ENCODE peak calls at places on chromosomes 6 and 20, in five cellular contexts. B is activated T-cell treated with anti-CD3 and anti-CD28 coated beads for 48 hours; Y is activated T-helper 9 cell treated with anti-CD3 and anti-CD28 coated beads, Interleukin-2, amount 50 U/mL, for 16 hours; X is amniotic stem cell; N is Daoy. M is an unnamed sample.

GRCh38 chr6:128282956-128283355 is 237.4 kb downstream of the PTPRK start:
- DNase-seq in B (no peak), X (no peak), Y (no peak), N (no peak), M (no peak)

GRCh38 chr6:29564875-29565274 is 5.3 kb upstream of the UBD start:
- DNase-seq in B (no peak), Y (no peak), N (no peak), X (no peak), M (no peak)

GRCh38 chr6:163489584-163489983 is 75.1 kb downstream of the QKI start:
- DNase-seq in Y (no peak), B (no peak), N (no peak), X (no peak), M (no peak)

GRCh38 chr6:1575213-1576041 is 34.3 kb upstream of the FOXC1 start:
- DNase-seq in Y (no peak), N (peak; percentile 24), X (no peak), B (no peak), M (no peak)

GRCh38 chr6:2853766-2854393 is 12.2 kb upstream of the SERPINB1 start:
- DNase-seq in X (peak; percentile 48), B (peak; percentile 77), Y (peak; percentile 80), N (peak; percentile 91), M (peak; percentile 89)

GRCh38 chr6:10951675-10952282 is 64.9 kb downstream of the SYCP2L start:
- DNase-seq in N (peak; percentile 45), Y (no peak), X (peak; percentile 7), B (no peak), M (no peak)

GRCh38 chr6:41917528-41917927 is 3.4 kb downstream of the MED20 start:
- DNase-seq in B (no peak), Y (no peak), N (peak; percentile 90), X (peak; percentile 79), M (no peak)

GRCh38 chr20:9590189-9590588 is 75.8 kb downstream of the LAMP5 start:
- DNase-seq in Y (no peak), N (peak; percentile 61), X (peak; percentile 25), B (no peak), M (no peak)

GRCh38 chr6:25537349-25538018 is 114.5 kb upstream of the SCGN start:
- DNase-seq in X (no peak), N (no peak), B (no peak), Y (no peak), M (no peak)

GRCh38 chr20:45450097-45450818 is 19.3 kb upstream of the WFDC2 start:
- DNase-seq in Y (no peak), N (peak; percentile 23), B (no peak), X (no peak), M (no peak)

GRCh38 chr20:10556519-10557083 is 117.2 kb downstream of the JAG1 start:
- DNase-seq in X (no peak), N (no peak), Y (no peak), B (no peak), M (no peak)

GRCh38 chr6:14441371-14441781 is 323.8 kb downstream of the CD83 start:
- DNase-seq in B (no peak), Y (no peak), N (no peak), X (no peak), M (no peak)

GRCh38 chr6:31701666-31702420 is 1.3 kb downstream of the ABHD16A start:
- DNase-seq in N (peak; percentile 31), X (no peak), B (no peak), Y (no peak), M (no peak)

GRCh38 chr6:44010411-44011349 is 116.6 kb downstream of the MRPL14 start:
- DNase-seq in X (peak; percentile 93), Y (no peak), N (peak; percentile 100), B (no peak), M (no peak)

GRCh38 chr6:41286544-41287346 is at the start of gene TREM1:
- DNase-seq in X (no peak), Y (no peak), B (no peak), N (peak; percentile 37), M (no peak)

GRCh38 chr6:109188115-109188411 is 92.8 kb downstream of the CEP57L1 start:
- DNase-seq in N (no peak), B (no peak), X (no peak), Y (no peak), M (no peak)

GRCh38 chr20:58636983-58637421 is 14.1 kb upstream of the STX16 start:
- DNase-seq in Y (no peak), B (no peak), N (no peak), X (no peak), M (no peak)

GRCh38 chr20:61849822-61850221 is 215.9 kb downstream of the TAF4 start:
- DNase-seq in X (no peak), N (no peak), B (no peak), Y (no peak), M (no peak)

GRCh38 chr6:39797751-39798150 is 5.6 kb downstream of the DAAM2 start:
- DNase-seq in N (no peak), Y (no peak), X (no peak), B (no peak), M (no peak)